ENCODE peak calls at places on chromosomes 13 and 19, in nine cellular contexts. B, G, A, X, L, F, S, V and U are unnamed samples.

GRCh38 chr19:16213076-16213475 is 15.4 kb downstream of the AP1M1 start:
- DNase-seq in F (no peak), A (no peak), L (no peak), G (no peak), S (no peak), V (no peak), X (no peak), B (no peak), U (no peak)

GRCh38 chr13:110610955-110611595 is 4.3 kb upstream of the NAXD start:
- DNase-seq in L (no peak), F (peak; percentile 23), G (no peak), X (no peak), A (no peak), V (no peak), S (no peak), B (peak; percentile 87), U (no peak)

GRCh38 chr19:4971424-4971793 is 2.5 kb downstream of the KDM4B start:
- DNase-seq in A (peak; percentile 55), G (no peak), B (no peak), S (peak; percentile 82), L (peak; percentile 65), F (peak; percentile 60), X (no peak), V (no peak), U (no peak)

GRCh38 chr13:62014299-62014698 is 598.6 kb upstream of the PCDH20 start:
- DNase-seq in G (no peak), A (peak; percentile 38), F (peak; percentile 54), S (peak; percentile 38), B (no peak), V (no peak), X (no peak), L (no peak), U (no peak)

GRCh38 chr19:6719992-6720368 is 470 bp downstream of the C3 start:
- DNase-seq in L (no peak), B (no peak), S (no peak), A (no peak), V (no peak), X (no peak), G (no peak), F (no peak), U (no peak)

GRCh38 chr19:45087531-45087930 is 5.4 kb upstream of the PPP1R37 start:
- DNase-seq in V (no peak), G (no peak), X (no peak), F (no peak), B (no peak), S (no peak), L (no peak), A (no peak), U (no peak)

GRCh38 chr13:66657165-66657895 is 572.8 kb downstream of the PCDH9 start:
- DNase-seq in S (peak; percentile 8), X (no peak), A (peak; percentile 99), G (peak; percentile 52), B (no peak), L (peak; percentile 50), F (peak; percentile 97), V (no peak), U (peak; percentile 35)

GRCh38 chr19:7528192-7528519 is 5.7 kb downstream of the MCOLN1 start:
- DNase-seq in B (no peak), V (no peak), G (no peak), S (no peak), L (no peak), F (no peak), X (no peak), A (no peak), U (no peak)

GRCh38 chr13:44853641-44854040 is 135.6 kb downstream of the NUFIP1 start:
- DNase-seq in V (no peak), X (peak; percentile 83), L (no peak), A (peak; percentile 9), S (no peak), F (peak; percentile 69), G (no peak), B (no peak), U (no peak)

GRCh38 chr13:30978981-30979956 is 46.8 kb downstream of the TEX26 start:
- DNase-seq in B (peak; percentile 48), A (peak; percentile 48), S (peak; percentile 95), F (peak; percentile 42), G (no peak), L (no peak), V (no peak), X (no peak), U (no peak)

GRCh38 chr13:42649761-42650289 is 75.9 kb downstream of the TNFSF11 start:
- DNase-seq in L (no peak), S (no peak), G (no peak), X (no peak), A (no peak), F (no peak), B (no peak), V (no peak), U (no peak)

GRCh38 chr13:71865858-71866172 is 1.2 kb downstream of the DACH1 start:
- DNase-seq in B (no peak), F (no peak), S (peak; percentile 14), L (no peak), X (no peak), V (no peak), G (peak; percentile 45), A (no peak), U (no peak)

GRCh38 chr19:15404097-15404779 is 14.6 kb downstream of the AKAP8L start:
- DNase-seq in A (no peak), L (no peak), X (no peak), G (no peak), B (no peak), S (no peak), V (no peak), F (no peak), U (no peak)

GRCh38 chr19:32662186-32662585 is 12.8 kb downstream of the ANKRD27 start:
- DNase-seq in A (peak; percentile 27), V (no peak), S (no peak), X (no peak), F (no peak), L (no peak), G (no peak), B (peak; percentile 33), U (no peak)

GRCh38 chr19:23439623-23440022 is 44.4 kb upstream of the ZNF91 start:
- DNase-seq in F (no peak), G (no peak), L (no peak), X (no peak), S (peak; percentile 66), B (no peak), V (no peak), A (no peak), U (no peak)

GRCh38 chr13:48655291-48655690 is 1.6 kb downstream of the CYSLTR2 start:
- DNase-seq in F (no peak), L (no peak), B (no peak), V (no peak), G (no peak), A (no peak), X (no peak), S (no peak), U (no peak)

GRCh38 chr19:38618590-38619360 is at the start of gene EIF3K:
- DNase-seq in L (peak; percentile 100), V (peak; percentile 99), F (peak; percentile 98), G (peak; percentile 100), B (peak; percentile 100), X (peak; percentile 99), A (peak; percentile 99), S (peak; percentile 99), U (peak; percentile 95)
- TF ChIP-seq CTCF in L (no peak), V (no peak), F (no peak), G (no peak), B (no peak), X (no peak), A (no peak), S (no peak), U (no peak)

DNA sequence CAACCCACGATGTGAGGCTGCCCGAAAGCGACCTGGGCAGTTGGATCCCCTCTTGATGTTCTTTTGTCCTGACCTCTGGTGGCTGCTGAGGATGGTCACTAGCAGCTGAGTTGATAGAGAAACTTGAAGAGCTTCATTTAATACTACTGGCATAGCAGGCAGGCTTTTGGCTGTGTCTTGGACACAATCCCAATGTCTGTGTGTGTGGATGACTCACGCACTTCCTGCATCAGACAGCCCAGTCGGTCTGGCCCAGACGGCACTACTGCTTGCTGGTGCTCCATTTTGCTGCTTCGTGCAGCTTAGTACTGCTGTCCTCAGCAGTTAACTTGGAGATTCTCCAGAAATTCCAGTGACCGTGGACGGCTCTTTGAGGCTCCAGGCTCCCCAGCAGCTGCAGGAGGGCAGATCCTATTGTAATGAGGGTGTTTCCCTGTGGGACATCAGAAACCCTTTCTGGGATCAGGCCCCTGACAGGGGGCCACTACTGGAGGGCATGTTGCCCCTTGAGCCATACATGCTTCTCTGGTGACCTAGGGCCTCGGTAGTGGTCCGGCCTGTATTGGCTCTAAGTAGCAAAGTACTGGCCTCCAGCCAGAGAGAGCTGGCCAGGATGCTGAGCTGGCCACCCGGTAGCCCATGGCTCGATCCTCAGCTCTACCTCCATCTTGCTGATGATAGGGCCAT is 4.5 kb downstream of the FPR3 start:
- DNase-seq in V (peak; percentile 86), X (no peak), S (no peak), B (no peak), F (peak; percentile 98), G (no peak), L (peak; percentile 89), A (peak; percentile 93), U (peak; percentile 58)
- TF ChIP-seq CTCF in V (no peak), X (no peak), S (no peak), B (no peak), F (peak; percentile 52), G (no peak), L (no peak), A (no peak), U (no peak)

DNA sequence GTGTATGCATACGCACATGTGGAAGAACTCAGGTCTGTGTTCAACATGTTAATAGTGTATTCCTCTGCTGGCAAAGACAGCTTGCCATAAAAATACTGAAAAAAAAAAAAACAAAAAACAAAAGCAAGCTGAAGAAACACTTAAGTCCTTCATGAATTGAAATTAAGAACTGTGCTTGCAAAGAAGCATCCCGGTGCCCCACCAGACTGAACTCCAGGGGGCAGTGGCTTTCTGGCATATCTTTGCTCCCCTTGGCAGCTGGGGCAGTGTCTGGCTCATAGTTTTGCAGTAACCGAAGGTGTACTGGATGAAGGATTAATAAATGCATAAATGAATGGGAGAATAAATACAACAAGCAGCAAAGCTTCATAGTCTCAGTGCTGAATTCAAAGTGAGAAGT is 187.6 kb downstream of the LHFPL6 start:
- DNase-seq in L (peak; percentile 61), A (peak; percentile 47), G (no peak), F (peak; percentile 44), X (peak; percentile 39), V (no peak), B (peak; percentile 44), S (peak; percentile 63), U (no peak)
- TF ChIP-seq CTCF in L (no peak), A (peak; percentile 19), G (no peak), F (peak; percentile 66), X (peak; percentile 68), V (peak; percentile 19), B (peak; percentile 21), S (peak; percentile 82), U (no peak)

GRCh38 chr13:64470751-64471150 is 2759.4 kb downstream of the PCDH9 start:
- DNase-seq in F (no peak), G (no peak), S (no peak), V (no peak), B (no peak), A (no peak), X (no peak), L (no peak), U (no peak)

DNA sequence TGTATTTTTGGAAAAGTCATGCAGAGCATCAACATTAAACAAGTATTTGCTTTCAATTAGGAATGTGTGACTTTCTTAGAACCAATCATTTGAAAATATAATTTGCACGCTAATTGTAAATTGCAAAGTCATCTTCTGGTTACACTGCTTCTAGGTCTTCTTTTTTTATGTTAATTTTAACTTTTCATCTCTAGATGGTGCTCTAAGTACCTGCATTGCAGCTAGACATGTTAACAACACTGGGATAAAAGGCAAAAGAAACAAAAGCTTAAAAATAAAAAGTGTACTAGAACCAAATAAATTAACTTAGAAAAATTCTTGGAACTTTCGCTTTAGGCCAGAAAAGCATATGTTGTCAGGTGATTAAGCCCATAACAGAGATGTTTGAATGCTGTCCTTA is 2758.2 kb downstream of the PCDH9 start:
- DNase-seq in F (peak; percentile 48), L (no peak), V (no peak), B (no peak), A (peak; percentile 43), X (no peak), S (peak; percentile 37), G (no peak), U (no peak)
- TF ChIP-seq CTCF in F (peak; percentile 68), L (no peak), V (no peak), B (no peak), A (peak; percentile 55), X (peak; percentile 51), S (no peak), G (peak; percentile 16), U (no peak)